ENCODE peak calls at places on chromosome 2, in ten cellular contexts. M, Z, C, D, G, E, L, W, N and F are unnamed samples.
A peak's percentile ranks its signal among the peaks of the same experiment; 100 is the strongest.

GRCh38 chr2:135913726-135914365 is 37.6 kb upstream of the MCM6 start:
- DNase-seq in M (peak; percentile 12), Z (no peak), C (peak; percentile 42), D (peak; percentile 18), G (peak; percentile 12), E (peak; percentile 34), L (no peak), W (no peak), N (peak; percentile 72), F (peak; percentile 47)

GRCh38 chr2:153912798-153913396 is 41.2 kb downstream of the GALNT13 start:
- DNase-seq in M (no peak), Z (no peak), C (no peak), D (no peak), G (no peak), E (no peak), L (no peak), W (no peak), N (no peak), F (no peak)

GRCh38 chr2:234330902-234331301 is 166.0 kb downstream of the ARL4C start:
- DNase-seq in M (no peak), Z (no peak), C (no peak), D (no peak), G (no peak), E (no peak), L (no peak), W (no peak), N (no peak), F (no peak)

GRCh38 chr2:119826370-119826961 is 66.7 kb downstream of the PTPN4 start:
- DNase-seq in M (no peak), Z (no peak), C (peak; percentile 15), D (no peak), G (no peak), E (no peak), L (no peak), W (no peak), N (peak; percentile 37), F (peak; percentile 28)

GRCh38 chr2:165016772-165017411 is 61.6 kb upstream of the SLC38A11 start:
- DNase-seq in M (peak; percentile 41), Z (no peak), C (peak; percentile 36), D (no peak), G (peak; percentile 20), E (peak; percentile 33), L (no peak), W (no peak), N (peak; percentile 65), F (peak; percentile 16)

GRCh38 chr2:28664120-28664842 is 87.3 kb upstream of the PPP1CB start:
- DNase-seq in M (no peak), Z (no peak), C (peak; percentile 20), D (no peak), G (no peak), E (peak; percentile 35), L (peak; percentile 36), W (no peak), N (no peak), F (no peak)

GRCh38 chr2:218748795-218749429 is 33.0 kb upstream of the CYP27A1 start:
- DNase-seq in M (no peak), Z (no peak), C (no peak), D (no peak), G (no peak), E (no peak), L (no peak), W (no peak), N (no peak), F (no peak)

GRCh38 chr2:197229509-197230458 is 80.8 kb downstream of the ANKRD44 start:
- DNase-seq in M (no peak), Z (no peak), C (no peak), D (no peak), G (no peak), E (no peak), L (no peak), W (no peak), N (no peak), F (no peak)

GRCh38 chr2:8544786-8545631 is 136.8 kb upstream of the ID2 start:
- DNase-seq in M (no peak), Z (no peak), C (no peak), D (peak; percentile 73), G (no peak), E (no peak), L (peak; percentile 68), W (peak; percentile 89), N (peak; percentile 63), F (peak; percentile 76)
- TF ChIP-seq CTCF in M (peak; percentile 19), Z (peak; percentile 56), C (no peak), D (no peak), G (no peak), E (no peak), L (peak; percentile 49), W (no peak), N (peak; percentile 39), F (peak; percentile 38)

DNA sequence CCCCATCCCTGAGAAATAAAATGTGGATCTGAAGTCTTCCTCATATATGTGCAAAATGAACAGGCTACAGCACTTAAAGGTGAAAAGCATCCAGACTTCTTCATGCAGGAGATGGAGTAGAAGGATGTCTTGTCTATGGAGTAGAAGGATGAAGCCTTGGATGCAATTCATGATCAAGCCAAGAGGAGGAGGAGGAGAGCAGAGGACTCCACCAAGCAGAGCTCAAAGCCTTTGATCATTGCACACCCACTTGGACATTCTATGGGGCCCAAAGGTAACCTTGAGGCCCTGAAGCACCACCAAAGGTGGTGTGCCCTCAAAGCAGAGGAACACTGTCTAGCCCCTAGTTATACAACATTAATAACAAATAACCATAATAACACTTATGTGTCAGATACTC is 17.3 kb downstream of the ACMSD start:
- DNase-seq in M (no peak), Z (no peak), C (no peak), D (no peak), G (no peak), E (no peak), L (no peak), W (no peak), N (no peak), F (no peak)
- TF ChIP-seq CTCF in M (peak; percentile 23), Z (peak; percentile 20), C (no peak), D (no peak), G (no peak), E (no peak), L (no peak), W (no peak), N (no peak), F (no peak)

DNA sequence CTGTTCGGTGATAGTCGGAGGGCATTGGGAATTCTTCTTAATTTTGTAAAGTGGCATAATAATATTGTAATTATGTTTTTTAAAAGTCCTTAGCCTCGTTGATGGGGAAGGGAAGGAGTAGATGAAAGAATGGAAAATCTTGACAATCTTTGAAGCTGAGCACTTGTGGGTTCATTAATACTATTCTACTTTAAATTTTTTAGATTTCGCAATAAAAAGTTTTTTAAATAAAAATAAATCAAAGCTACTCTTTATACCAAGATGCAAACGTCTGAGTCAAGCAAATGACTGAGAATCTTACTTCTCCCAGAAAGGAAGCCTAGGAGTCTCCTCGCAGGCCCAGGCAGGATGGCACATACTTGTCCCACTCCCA is 98.5 kb upstream of the GPR45 start:
- DNase-seq in M (no peak), Z (no peak), C (no peak), D (no peak), G (no peak), E (no peak), L (no peak), W (no peak), N (no peak), F (no peak)
- TF ChIP-seq CTCF in M (no peak), Z (no peak), C (no peak), D (no peak), G (no peak), E (no peak), L (no peak), W (no peak), N (no peak), F (no peak)

GRCh38 chr2:180847073-180847472 is 133.3 kb upstream of the UBE2E3 start:
- DNase-seq in M (no peak), Z (no peak), C (no peak), D (no peak), G (no peak), E (no peak), L (no peak), W (no peak), N (no peak), F (no peak)
- TF ChIP-seq CTCF in M (no peak), Z (no peak), C (peak; percentile 36), D (no peak), G (no peak), E (no peak), L (no peak), W (no peak), N (no peak), F (no peak)

DNA sequence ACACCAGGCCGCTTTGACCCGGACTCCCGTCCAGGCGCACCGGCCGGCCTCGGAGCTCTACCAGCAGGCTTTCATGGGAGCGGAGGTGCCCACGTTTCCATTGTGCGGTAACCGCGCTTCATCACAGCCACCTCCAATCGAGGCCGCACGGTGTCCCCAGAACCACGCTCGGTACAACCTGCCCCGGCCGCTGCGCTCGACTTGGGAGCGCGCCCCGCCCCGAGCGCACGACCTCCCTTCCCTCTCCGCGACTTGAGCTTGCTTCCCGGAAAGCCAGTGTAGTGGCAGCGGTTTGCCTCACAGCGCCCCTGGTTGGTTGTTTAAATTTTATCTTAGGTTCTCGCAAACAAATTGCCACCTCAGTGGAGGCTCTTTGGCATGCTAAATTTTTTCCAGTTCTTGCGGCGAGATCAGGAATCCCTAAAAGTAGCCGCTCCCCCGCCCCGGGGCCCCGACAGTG is 329 bp upstream of the CYP1B1 start:
- DNase-seq in M (peak; percentile 56), Z (no peak), C (peak; percentile 40), D (peak; percentile 85), G (no peak), E (peak; percentile 75), L (peak; percentile 76), W (no peak), N (peak; percentile 27), F (peak; percentile 84)
- TF ChIP-seq CTCF in M (peak; percentile 56), Z (peak; percentile 29), C (peak; percentile 70), D (peak; percentile 54), G (no peak), E (peak; percentile 51), L (no peak), W (peak; percentile 21), N (no peak), F (no peak)

GRCh38 chr2:36389081-36389480 is 33.5 kb downstream of the CRIM1 start:
- DNase-seq in M (no peak), Z (no peak), C (no peak), D (no peak), G (no peak), E (no peak), L (no peak), W (no peak), N (no peak), F (no peak)
- TF ChIP-seq CTCF in M (no peak), Z (no peak), C (no peak), D (no peak), G (no peak), E (no peak), L (no peak), W (no peak), N (no peak), F (no peak)

GRCh38 chr2:59754336-59754735 is 799.1 kb downstream of the BCL11A start:
- DNase-seq in M (no peak), Z (no peak), C (no peak), D (no peak), G (no peak), E (peak; percentile 16), L (no peak), W (no peak), N (no peak), F (no peak)
- TF ChIP-seq CTCF in M (peak; percentile 27), Z (peak; percentile 37), C (no peak), D (no peak), G (peak; percentile 36), E (no peak), L (peak; percentile 8), W (no peak), N (no peak), F (peak; percentile 20)

GRCh38 chr2:229713371-229714079 is 830 bp downstream of the DNER start:
- DNase-seq in M (no peak), Z (no peak), C (peak; percentile 13), D (peak; percentile 63), G (no peak), E (peak; percentile 45), L (no peak), W (no peak), N (peak; percentile 18), F (peak; percentile 40)
- TF ChIP-seq CTCF in M (peak; percentile 3), Z (no peak), C (peak; percentile 27), D (peak; percentile 8), G (no peak), E (no peak), L (no peak), W (no peak), N (no peak), F (no peak)